ENCODE peak calls at places on chromosomes 6 and 20, in ten cellular contexts. B, K, V, H, R, E, O, P, C and X are unnamed samples.

GRCh38 chr6:75526502-75527127 is 33.0 kb upstream of the FILIP1 start:
- DNase-seq in B (peak), P (no peak), C (peak), E (peak), O (no peak), K (peak), R (no peak), H (no peak), V (peak), X (peak)

GRCh38 chr20:63619505-63619904 is 7.4 kb downstream of the GMEB2 start:
- DNase-seq in V (no peak), K (no peak), B (no peak), P (no peak), H (no peak), O (no peak), E (no peak), R (no peak), C (no peak), X (no peak)

GRCh38 chr20:41249371-41249770 is 68.2 kb downstream of the ZHX3 start:
- DNase-seq in V (peak), B (peak), O (no peak), C (peak), P (no peak), E (no peak), H (peak), K (no peak), R (peak), X (no peak)

GRCh38 chr6:153790881-153791473 is 248.1 kb upstream of the OPRM1 start:
- DNase-seq in O (no peak), K (no peak), H (no peak), C (no peak), R (no peak), B (peak), V (no peak), E (no peak), P (no peak), X (no peak)

GRCh38 chr20:17508756-17509155 is 22.4 kb downstream of the BFSP1 start:
- DNase-seq in P (no peak), H (no peak), V (no peak), R (no peak), C (no peak), O (no peak), E (no peak), K (no peak), B (no peak), X (no peak)

GRCh38 chr20:32521780-32522524 is 63.2 kb downstream of the NOL4L start:
- DNase-seq in B (peak), C (peak), K (peak), H (no peak), R (no peak), V (peak), O (no peak), P (peak), E (peak), X (peak)

GRCh38 chr6:38671885-38672467 is 31.0 kb downstream of the GLO1 start:
- DNase-seq in P (no peak), H (no peak), K (peak), B (peak), O (no peak), R (no peak), V (peak), E (peak), C (peak), X (peak)

GRCh38 chr6:111829581-111829980 is 43.7 kb downstream of the FYN start:
- DNase-seq in R (no peak), K (no peak), E (no peak), O (no peak), P (no peak), H (no peak), C (no peak), V (no peak), B (no peak), X (no peak)

GRCh38 chr6:10528170-10528981 is 7.2 kb downstream of the GCNT2 start:
- DNase-seq in K (no peak), V (peak), R (no peak), E (peak), O (no peak), B (no peak), H (no peak), C (peak), P (no peak), X (peak)

GRCh38 chr20:25676164-25676809 is 20.4 kb downstream of the ZNF337 start:
- DNase-seq in C (no peak), B (no peak), V (no peak), P (no peak), E (no peak), O (no peak), R (no peak), H (no peak), K (no peak), X (no peak)

GRCh38 chr6:98844244-98845161 is 10.1 kb downstream of the POU3F2 start:
- DNase-seq in E (no peak), R (no peak), C (no peak), K (no peak), P (no peak), B (no peak), O (no peak), H (no peak), V (no peak), X (no peak)

GRCh38 chr6:130585587-130585986 is 219.8 kb downstream of the TMEM200A start:
- DNase-seq in E (no peak), K (peak), B (no peak), O (no peak), R (no peak), P (no peak), C (no peak), V (no peak), H (no peak), X (no peak)

GRCh38 chr20:49591217-49591865 is 23.4 kb upstream of the PTGIS start:
- DNase-seq in H (peak), K (no peak), O (no peak), E (peak), B (no peak), P (no peak), V (no peak), R (no peak), C (no peak), X (no peak)